ENCODE peak calls at places on chromosomes 2 and 18, in five cellular contexts. W is IMR-90, L is H9, A is mesenchymal stem cell, X is H1. V is an unnamed sample.

GRCh38 chr2:120551540-120551939 is 184.1 kb upstream of the GLI2 start:
- DNase-seq in L (no peak), W (peak), A (no peak), X (no peak), V (no peak)

GRCh38 chr2:64291181-64291580 is 147.0 kb upstream of the PELI1 start:
- DNase-seq in L (no peak), A (peak), W (peak), X (no peak), V (no peak)

GRCh38 chr2:7555260-7555659 is 638.0 kb downstream of the RNF144A start:
- DNase-seq in X (no peak), A (no peak), L (no peak), W (no peak), V (no peak)

GRCh38 chr2:60707750-60708371 is 48.2 kb upstream of the PAPOLG start:
- DNase-seq in L (peak), W (peak), A (peak), X (peak), V (peak)

GRCh38 chr2:13676269-13676668 is 956.2 kb upstream of the LRATD1 start:
- DNase-seq in A (peak), W (peak), L (no peak), X (no peak), V (no peak)

GRCh38 chr2:233841183-233841582 is 13.2 kb downstream of the HJURP start:
- DNase-seq in X (peak), W (no peak), A (no peak), L (no peak), V (no peak)

GRCh38 chr2:14633031-14633430 is 514 bp downstream of the LRATD1 start:
- DNase-seq in L (no peak), X (peak), W (no peak), A (peak), V (no peak)

GRCh38 chr2:16623046-16623445 is 42.6 kb downstream of the CYRIA start:
- DNase-seq in A (peak), X (no peak), W (peak), L (no peak), V (no peak)

GRCh38 chr2:26409785-26410184 is 8.1 kb downstream of the DRC1 start:
- DNase-seq in A (no peak), W (no peak), X (no peak), L (no peak), V (no peak)

GRCh38 chr2:26411419-26411818 is 9.7 kb downstream of the DRC1 start:
- DNase-seq in A (no peak), L (no peak), W (no peak), X (no peak), V (no peak)

GRCh38 chr2:26410764-26411243 is 9.1 kb downstream of the DRC1 start:
- DNase-seq in W (no peak), L (no peak), X (no peak), A (no peak), V (no peak)

GRCh38 chr2:26412091-26412673 is 10.5 kb downstream of the DRC1 start:
- DNase-seq in X (no peak), W (no peak), L (no peak), A (peak), V (no peak)

DNA sequence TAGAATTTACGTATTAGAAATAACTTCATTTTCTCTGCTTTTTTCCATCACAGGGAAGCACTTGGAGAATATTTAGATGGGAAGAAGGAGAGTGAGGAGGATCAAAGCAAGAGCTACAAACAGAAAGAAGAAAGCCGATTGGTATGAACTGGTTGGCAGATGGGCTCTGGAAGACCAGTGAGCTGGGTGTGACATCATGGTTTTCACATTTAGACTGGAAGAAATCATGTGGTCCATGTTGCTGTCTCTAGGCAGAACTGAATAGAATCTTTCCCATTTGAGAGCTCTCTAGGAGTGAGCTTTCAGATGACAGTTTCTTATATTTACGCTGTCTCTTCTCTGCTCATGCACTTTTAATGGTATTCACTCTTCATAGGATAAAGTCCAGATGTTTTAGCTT is 12.6 kb downstream of the DRC1 start:
- DNase-seq in W (peak), A (peak), L (no peak), X (no peak), V (no peak)
- H4K91ac ChIP-seq in W (no peak), A (no peak), L (no peak), X (no peak), V (no peak)

GRCh38 chr2:160583823-160584537 is 90.4 kb upstream of the RBMS1 start:
- DNase-seq in L (no peak), X (no peak), W (no peak), A (no peak), V (no peak)
- H4K91ac ChIP-seq in L (no peak), X (no peak), W (peak), A (peak), V (no peak)

GRCh38 chr2:205683991-205684390 is 1.7 kb downstream of the NRP2 start:
- DNase-seq in X (peak), A (no peak), W (no peak), L (no peak), V (no peak)

GRCh38 chr2:205685314-205686230 is 3.3 kb downstream of the NRP2 start:
- DNase-seq in L (peak), X (peak), A (peak), W (peak), V (no peak)

GRCh38 chr2:205686231-205687017 is 4.1 kb downstream of the NRP2 start:
- DNase-seq in L (peak), X (peak), W (peak), A (peak), V (no peak)

GRCh38 chr2:205683179-205683978 is 1.1 kb downstream of the NRP2 start:
- DNase-seq in X (peak), W (peak), L (no peak), A (peak), V (no peak)

GRCh38 chr2:205684871-205685313 is 2.6 kb downstream of the NRP2 start:
- DNase-seq in W (peak), L (peak), A (peak), X (no peak), V (no peak)
- H4K91ac ChIP-seq in W (peak), L (no peak), A (peak), X (peak), V (no peak)

GRCh38 chr2:53970095-53970897 is 497 bp downstream of the PSME4 start:
- DNase-seq in L (peak), A (peak), W (peak), X (peak), V (peak)
- H4K91ac ChIP-seq in L (no peak), A (no peak), W (peak), X (no peak), V (no peak)

DNA sequence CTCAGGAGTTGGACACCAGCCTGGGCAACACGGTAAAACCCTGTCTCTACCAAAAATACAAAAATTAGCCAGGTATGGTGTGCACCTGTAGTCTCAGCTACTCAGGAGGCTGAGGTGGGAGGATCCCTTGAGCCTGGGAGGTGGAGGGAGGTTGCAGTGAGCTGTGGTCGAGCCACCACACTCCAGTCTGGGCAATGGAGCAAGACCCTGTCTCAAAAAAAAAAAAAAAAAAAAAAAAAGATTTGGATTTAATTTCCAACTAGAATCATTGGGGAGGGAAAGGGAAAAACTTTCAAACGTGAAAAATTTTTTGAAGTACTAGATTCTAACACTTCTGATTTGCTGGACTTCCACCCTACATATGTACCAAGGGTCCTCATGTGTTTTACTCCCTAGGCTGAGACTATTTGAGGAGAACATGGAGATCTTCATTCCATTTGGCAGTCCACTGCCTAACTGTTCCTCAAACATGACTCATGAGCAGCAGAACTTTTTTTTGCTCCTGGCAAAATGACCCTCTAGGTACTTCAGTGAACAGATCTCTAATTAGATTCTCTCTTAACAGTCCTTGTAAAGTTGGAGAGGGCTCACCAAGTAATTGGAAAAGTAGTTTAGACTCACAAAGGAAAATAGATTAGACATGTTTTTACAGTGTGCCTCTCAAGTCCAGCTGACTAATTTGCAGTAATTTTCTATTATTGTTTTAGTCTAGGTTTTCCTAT is 267.6 kb downstream of the METTL4 start:
- DNase-seq in W (no peak), A (no peak), X (no peak), L (no peak), V (no peak)
- H4K91ac ChIP-seq in W (no peak), A (no peak), X (no peak), L (no peak), V (no peak)